ENCODE peak calls at places on chromosomes 5 and 9, in five cellular contexts. N is uterus, Z is stomach, E is IMR-90, T is HCT116. H is an unnamed sample.

GRCh38 chr5:127870914-127871313 is 167.7 kb downstream of the CCDC192 start:
- DNase-seq in N (peak; percentile 30), Z (peak; percentile 78), E (no peak), T (no peak), H (peak; percentile 56)

GRCh38 chr9:137493163-137494103 is 34.3 kb upstream of the NSMF start:
- DNase-seq in N (no peak), Z (no peak), E (no peak), T (no peak), H (no peak)

GRCh38 chr5:174384509-174384947 is 339.0 kb downstream of the NSG2 start:
- DNase-seq in N (no peak), Z (no peak), E (peak; percentile 79), T (no peak), H (peak; percentile 8)

GRCh38 chr5:32233696-32234447 is 59.8 kb upstream of the GOLPH3 start:
- DNase-seq in N (no peak), Z (peak; percentile 76), E (peak; percentile 69), T (no peak), H (no peak)

GRCh38 chr9:83962165-83962564 is 17.9 kb downstream of the HNRNPK start:
- DNase-seq in N (no peak), Z (no peak), E (peak; percentile 23), T (no peak), H (no peak)

GRCh38 chr5:67960939-67961338 is 254.6 kb upstream of the PIK3R1 start:
- DNase-seq in N (no peak), Z (no peak), E (no peak), T (no peak), H (no peak)

GRCh38 chr5:27008604-27009564 is 29.5 kb downstream of the CDH9 start:
- DNase-seq in N (no peak), Z (no peak), E (no peak), T (no peak), H (no peak)

GRCh38 chr5:170638454-170639220 is 134.8 kb downstream of the KCNIP1 start:
- DNase-seq in N (peak; percentile 60), Z (peak; percentile 74), E (peak; percentile 28), T (peak; percentile 35), H (peak; percentile 60)

GRCh38 chr5:82165740-82166530 is 112.2 kb downstream of the RPS23 start:
- DNase-seq in N (peak; percentile 89), Z (peak; percentile 65), E (peak; percentile 95), T (peak; percentile 59), H (peak; percentile 61)

GRCh38 chr9:119332522-119332921 is 36.7 kb downstream of the BRINP1 start:
- DNase-seq in N (no peak), Z (no peak), E (no peak), T (no peak), H (no peak)

GRCh38 chr5:147547730-147548129 is 37.9 kb upstream of the DPYSL3 start:
- DNase-seq in N (no peak), Z (no peak), E (peak; percentile 45), T (no peak), H (no peak)

GRCh38 chr5:122500245-122501086 is 188.4 kb downstream of the SNCAIP start:
- DNase-seq in N (peak; percentile 35), Z (no peak), E (peak; percentile 72), T (peak; percentile 38), H (no peak)

GRCh38 chr5:73303139-73304079 is 130.4 kb downstream of the TMEM174 start:
- DNase-seq in N (no peak), Z (no peak), E (no peak), T (no peak), H (no peak)

GRCh38 chr9:125878241-125878640 is 131.1 kb downstream of the PBX3 start:
- DNase-seq in N (no peak), Z (no peak), E (no peak), T (no peak), H (no peak)

GRCh38 chr9:93266521-93267001 is 82.6 kb downstream of the WNK2 start:
- DNase-seq in N (no peak), Z (no peak), E (no peak), T (no peak), H (no peak)

GRCh38 chr9:137556069-137556838 is 4.6 kb downstream of the MRPL41 start:
- DNase-seq in N (no peak), Z (peak; percentile 34), E (no peak), T (no peak), H (peak; percentile 65)

GRCh38 chr9:28456886-28457285 is 883.6 kb upstream of the C9orf72 start:
- DNase-seq in N (no peak), Z (no peak), E (no peak), T (no peak), H (no peak)

DNA sequence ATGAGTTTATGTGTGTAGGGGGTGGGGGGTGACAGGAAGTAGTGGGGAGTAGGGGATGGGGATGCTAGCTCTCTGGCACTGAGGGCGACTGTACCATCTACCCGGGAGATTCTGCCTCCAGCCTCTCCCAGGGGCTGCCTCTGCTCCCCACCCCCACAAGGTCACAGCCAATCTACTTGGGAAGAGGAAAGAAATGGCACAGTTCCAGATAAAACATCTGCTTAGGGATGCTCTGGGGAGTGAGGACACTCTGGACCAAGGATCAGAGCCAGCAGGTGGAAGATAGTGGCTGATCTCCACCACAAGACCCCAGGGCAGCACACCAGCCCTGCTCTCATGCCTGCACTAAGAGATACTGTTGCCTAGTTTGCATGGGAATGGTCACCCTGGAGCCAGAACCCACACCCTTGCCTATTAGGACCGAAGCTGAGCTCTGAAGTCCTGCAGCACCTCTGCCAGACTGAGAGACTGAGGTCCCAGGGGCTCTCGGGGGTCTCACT is 11.4 kb downstream of the ACSL6 start:
- DNase-seq in N (no peak), Z (no peak), E (no peak), T (no peak), H (no peak)
- H3K4me1 ChIP-seq in N (no peaks in the 10 kb centered on the region), Z (peaks cover 6% of the 10 kb centered on the region), E (peaks cover 2% of the 10 kb centered on the region), T (peaks cover 8% of the 10 kb centered on the region), H (no peaks in the 10 kb centered on the region)

GRCh38 chr5:112735702-112736101 is 2.0 kb upstream of the APC start:
- DNase-seq in N (no peak), Z (no peak), E (peak; percentile 75), T (no peak), H (no peak)

GRCh38 chr5:112737472-112738179 is at the start of gene APC:
- DNase-seq in N (peak; percentile 90), Z (peak; percentile 69), E (peak; percentile 87), T (peak; percentile 61), H (peak; percentile 89)

GRCh38 chr5:112738180-112738560 is 485 bp downstream of the APC start:
- DNase-seq in N (no peak), Z (no peak), E (no peak), T (no peak), H (no peak)

GRCh38 chr5:112734597-112734996 is 3.1 kb upstream of the APC start:
- DNase-seq in N (no peak), Z (no peak), E (no peak), T (no peak), H (no peak)

GRCh38 chr5:112737088-112737471 is 605 bp upstream of the APC start:
- DNase-seq in N (no peak), Z (no peak), E (no peak), T (no peak), H (no peak)
- H3K27ac ChIP-seq in N (peak overlapping the region; percentile 64), Z (no peak overlapping the region), E (no peak overlapping the region), T (no peak overlapping the region), H (peak overlapping the region; percentile 79)

GRCh38 chr9:122144836-122145235 is 14.7 kb downstream of the NDUFA8 start:
- DNase-seq in N (no peak), Z (no peak), E (no peak), T (no peak), H (no peak)

GRCh38 chr9:122141671-122142070 is 17.9 kb downstream of the NDUFA8 start:
- DNase-seq in N (no peak), Z (no peak), E (no peak), T (no peak), H (no peak)

GRCh38 chr9:122145462-122145861 is 14.1 kb downstream of the NDUFA8 start:
- DNase-seq in N (no peak), Z (no peak), E (no peak), T (no peak), H (no peak)

GRCh38 chr9:122143296-122143695 is 16.3 kb downstream of the NDUFA8 start:
- DNase-seq in N (no peak), Z (no peak), E (no peak), T (no peak), H (no peak)

DNA sequence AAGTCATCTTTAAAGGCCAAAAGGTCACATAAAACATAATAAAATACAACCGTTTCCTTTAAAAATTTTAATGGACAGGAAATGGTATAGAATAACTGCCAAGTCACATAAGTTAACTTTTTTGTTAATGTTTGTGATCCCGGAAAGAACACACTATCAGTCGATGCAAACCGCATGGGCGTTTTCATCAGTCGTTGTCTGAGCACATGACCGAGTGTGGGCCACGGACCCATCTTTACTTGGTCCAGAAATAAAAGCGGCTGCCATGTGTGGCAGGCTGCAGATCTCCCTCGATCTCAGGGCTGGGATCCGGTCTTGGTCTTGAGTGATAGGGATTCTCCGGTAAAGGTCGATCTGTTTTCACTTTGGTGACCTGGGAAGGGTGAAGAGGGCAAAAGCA is 15.6 kb downstream of the NDUFA8 start:
- DNase-seq in N (no peak), Z (no peak), E (no peak), T (no peak), H (no peak)
- TF ChIP-seq POLR2A in N (no peak), Z (no peak), E (no peak), T (no peak), H (no peak)

GRCh38 chr5:84373506-84373905 is 11.2 kb downstream of the EDIL3 start:
- DNase-seq in N (no peak), Z (no peak), E (no peak), T (no peak), H (no peak)
- H3K4me1 ChIP-seq in N (no peaks in the 10 kb centered on the region), Z (no peaks in the 10 kb centered on the region), E (peaks cover 8% of the 10 kb centered on the region), T (no peaks in the 10 kb centered on the region), H (no peaks in the 10 kb centered on the region)

GRCh38 chr5:140104100-140104499 is 9.8 kb upstream of the PURA start:
- DNase-seq in N (no peak), Z (no peak), E (no peak), T (no peak), H (no peak)

GRCh38 chr5:140106805-140107311 is 7.1 kb upstream of the PURA start:
- DNase-seq in N (no peak), Z (no peak), E (no peak), T (no peak), H (no peak)

GRCh38 chr5:140103154-140103553 is 10.8 kb upstream of the PURA start:
- DNase-seq in N (no peak), Z (no peak), E (no peak), T (no peak), H (no peak)

GRCh38 chr5:140106101-140106500 is 7.8 kb upstream of the PURA start:
- DNase-seq in N (no peak), Z (no peak), E (no peak), T (no peak), H (no peak)

DNA sequence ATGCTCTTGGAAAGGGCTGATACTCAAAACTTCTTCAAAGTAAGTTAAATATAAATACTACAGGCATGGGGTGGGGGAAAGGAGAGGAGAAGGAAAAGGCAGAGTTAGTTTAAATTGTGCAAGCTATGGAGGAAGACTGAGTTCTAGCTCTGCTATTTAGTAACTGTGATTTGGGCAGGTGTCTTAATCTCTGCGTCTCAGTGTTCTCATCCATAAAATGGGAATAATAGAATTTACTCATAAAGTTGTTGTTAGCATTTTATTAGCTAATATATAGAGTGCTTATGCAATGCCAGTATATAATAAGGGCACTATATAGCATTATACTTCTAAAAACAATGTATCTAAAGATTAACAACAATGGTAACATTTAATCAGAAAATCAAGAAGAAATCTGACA is 12.7 kb upstream of the PURA start:
- DNase-seq in N (no peak), Z (no peak), E (no peak), T (no peak), H (no peak)
- H3K27ac ChIP-seq in N (no peak overlapping the region), Z (no peak overlapping the region), E (no peak overlapping the region), T (no peak overlapping the region), H (no peak overlapping the region)

GRCh38 chr5:144370273-144370672 is 199.6 kb downstream of the KCTD16 start:
- DNase-seq in N (no peak), Z (peak; percentile 39), E (no peak), T (no peak), H (no peak)
- TF ChIP-seq POLR2A in N (no peak), Z (no peak), E (no peak), T (no peak), H (no peak)